ENCODE peak calls at places on chromosome 12, in eight cellular contexts. N, A, I, T, R, Y, G and C are unnamed samples. For H3K9me3, the result is how much of the 10 kb centered on the place peaks cover.

GRCh38 chr12:121580959-121581680 is at the start of gene KDM2B:
- DNase-seq in G (peak), Y (peak), A (no peak), N (no peak), T (no peak), R (no peak), I (no peak), C (no peak)

GRCh38 chr12:31578632-31579031 is 12.3 kb downstream of the DENND5B start:
- DNase-seq in N (no peak), A (no peak), I (no peak), Y (no peak), T (no peak), R (no peak), G (no peak), C (no peak)

GRCh38 chr12:12660201-12660600 is 35.8 kb downstream of the GPR19 start:
- DNase-seq in Y (no peak), G (no peak), R (no peak), T (no peak), A (no peak), I (no peak), N (no peak), C (no peak)

GRCh38 chr12:42213954-42214426 is 24.1 kb downstream of the YAF2 start:
- DNase-seq in T (no peak), N (no peak), Y (no peak), R (no peak), A (no peak), G (peak), I (no peak), C (no peak)

GRCh38 chr12:12705833-12706520 is 10.0 kb upstream of the GPR19 start:
- DNase-seq in N (peak), R (peak), Y (no peak), I (no peak), A (no peak), G (no peak), T (peak), C (no peak)

GRCh38 chr12:108323581-108323980 is 15.5 kb downstream of the CMKLR1 start:
- DNase-seq in Y (no peak), R (no peak), G (no peak), T (no peak), A (no peak), N (no peak), I (no peak), C (no peak)

GRCh38 chr12:50788562-50788961 is 24.7 kb downstream of the ATF1 start:
- DNase-seq in N (no peak), A (no peak), I (no peak), R (no peak), T (no peak), Y (no peak), G (no peak), C (no peak)

GRCh38 chr12:56645201-56645716 is 525 bp downstream of the ATP5F1B start:
- DNase-seq in A (no peak), R (no peak), N (peak), G (no peak), T (no peak), Y (peak), I (no peak), C (peak)

GRCh38 chr12:122909442-122910288 is 13.7 kb upstream of the VPS37B start:
- DNase-seq in N (no peak), A (no peak), R (no peak), T (no peak), I (no peak), Y (peak), G (no peak), C (no peak)

DNA sequence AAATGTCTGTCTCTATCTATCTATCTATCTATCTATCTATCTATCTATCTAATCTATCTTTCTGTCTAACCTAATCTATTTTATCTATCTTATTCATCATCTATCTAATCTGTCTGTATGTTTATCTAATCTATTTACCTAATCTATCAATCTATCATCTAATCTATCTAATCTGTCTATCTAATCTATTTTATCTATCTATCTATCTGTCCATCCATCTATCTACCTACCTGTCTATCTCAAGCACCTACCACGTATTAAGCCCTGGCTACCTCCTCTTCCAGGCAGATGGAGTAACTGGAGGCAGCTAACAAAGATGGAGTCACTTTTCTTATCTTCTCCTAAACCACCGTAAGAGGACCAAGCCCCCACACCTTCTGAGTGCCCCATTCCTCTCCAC is 5.8 kb downstream of the CD4 start:
- DNase-seq in I (no peak), N (no peak), T (no peak), Y (no peak), A (no peak), G (no peak), R (no peak), C (no peak)
- H3K9me3 ChIP-seq in I (under half), N (under half), T (under half), Y (under half), A (under half), G (under half), R (under half), C (under half)

DNA sequence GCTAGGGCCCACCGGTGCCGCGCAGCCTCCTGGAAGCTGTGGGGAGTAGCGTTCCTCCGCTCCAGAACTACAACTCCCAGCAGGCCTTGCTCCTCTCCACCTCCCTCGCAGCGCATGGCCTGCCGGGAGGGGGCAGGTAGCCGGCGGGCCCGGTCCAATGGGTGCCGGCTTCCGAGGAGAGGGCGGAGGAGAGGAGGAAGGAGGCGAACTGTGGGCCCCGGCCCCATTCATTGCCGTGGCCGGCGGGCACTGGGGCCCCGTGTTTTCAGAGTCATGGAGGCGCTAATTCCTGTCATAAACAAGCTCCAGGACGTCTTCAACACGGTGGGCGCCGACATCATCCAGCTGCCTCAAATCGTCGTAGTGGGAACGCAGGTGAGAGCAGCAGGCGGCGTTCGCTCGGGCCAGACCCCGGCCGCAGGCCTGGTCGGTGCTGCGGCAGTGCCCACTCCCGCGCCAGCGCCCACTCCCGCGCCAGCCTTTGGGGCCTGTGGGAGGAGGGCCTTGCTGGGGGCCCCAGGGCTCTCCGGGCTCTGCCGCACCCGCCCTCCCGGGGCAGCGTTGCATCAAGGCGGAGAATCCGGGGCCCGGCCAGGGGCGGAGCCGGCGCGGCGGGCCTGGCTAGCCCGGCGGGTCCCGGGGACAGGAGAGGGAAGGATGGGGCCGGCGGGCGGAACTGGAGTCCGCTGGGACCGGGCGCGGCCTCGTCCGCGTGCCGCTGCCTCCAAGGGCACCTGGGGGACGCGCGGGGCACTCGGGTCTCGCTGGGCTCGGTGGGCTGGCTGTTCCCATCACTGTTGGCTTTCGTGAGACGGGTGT is at the start of gene DNM1L:
- DNase-seq in I (peak), T (peak), G (peak), A (peak), N (peak), R (peak), Y (peak), C (peak)
- TF ChIP-seq CTCF in I (peak), T (no peak), G (no peak), A (no peak), N (peak), R (no peak), Y (peak), C (peak)

GRCh38 chr12:34301251-34302130 is 279.2 kb downstream of the ALG10 start:
- DNase-seq in N (peak), T (no peak), G (no peak), A (no peak), Y (no peak), R (peak), I (no peak), C (no peak)
- H3K9me3 ChIP-seq in N (under half), T (under half), G (under half), A (under half), Y (half or more), R (under half), I (under half), C (under half)

DNA sequence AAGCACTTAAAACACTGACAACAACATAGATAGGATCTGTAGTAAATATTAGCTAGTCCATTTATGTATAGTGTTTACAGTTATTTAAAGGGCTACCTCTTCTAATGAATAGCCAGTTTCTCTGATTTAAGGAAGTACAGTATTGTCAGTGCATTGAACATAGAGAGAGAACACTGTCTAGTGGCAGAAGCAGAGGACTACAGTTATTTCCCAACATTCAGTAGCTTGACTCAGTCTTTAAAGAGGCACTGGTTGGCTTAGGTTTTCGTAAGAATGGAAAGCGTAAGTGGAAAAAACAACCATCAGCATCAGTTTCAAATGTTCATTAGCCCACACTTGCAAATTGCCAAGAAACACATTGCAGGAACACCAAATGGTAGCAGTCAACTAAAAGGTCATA is 125.0 kb upstream of the HMGA2 start:
- DNase-seq in A (no peak), G (no peak), R (no peak), I (no peak), Y (no peak), T (no peak), N (no peak), C (no peak)
- TF ChIP-seq CTCF in A (no peak), G (peak), R (no peak), I (peak), Y (no peak), T (no peak), N (no peak), C (no peak)

DNA sequence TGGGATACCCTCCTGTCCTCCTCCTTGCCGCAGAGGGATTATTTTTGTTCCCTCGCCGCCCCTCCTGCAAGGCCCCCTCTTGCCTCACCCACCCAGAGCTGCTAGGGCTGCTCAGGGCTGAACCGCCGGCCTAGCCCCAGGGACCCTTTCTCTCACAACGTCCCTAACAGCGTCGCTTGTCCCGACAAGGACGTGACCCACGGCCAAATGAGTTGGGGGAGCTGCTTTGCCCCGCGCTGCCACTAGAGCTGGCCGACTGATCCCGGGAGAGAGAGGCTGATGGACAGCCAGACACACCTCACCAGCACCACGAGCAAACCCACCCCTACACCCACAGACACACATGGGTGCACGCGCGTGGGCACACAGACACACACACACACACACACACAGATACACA is 154.6 kb upstream of the ALG10B start:
- DNase-seq in N (no peak), R (no peak), I (no peak), T (no peak), Y (no peak), G (no peak), A (no peak), C (no peak)
- H3K9me3 ChIP-seq in N (under half), R (under half), I (under half), T (under half), Y (under half), G (under half), A (under half), C (under half)

GRCh38 chr12:62210422-62210821 is 49.8 kb upstream of the USP15 start:
- DNase-seq in Y (peak), R (no peak), N (peak), T (no peak), I (no peak), A (peak), G (peak), C (no peak)
- TF ChIP-seq CTCF in Y (peak), R (peak), N (peak), T (peak), I (peak), A (peak), G (peak), C (peak)

DNA sequence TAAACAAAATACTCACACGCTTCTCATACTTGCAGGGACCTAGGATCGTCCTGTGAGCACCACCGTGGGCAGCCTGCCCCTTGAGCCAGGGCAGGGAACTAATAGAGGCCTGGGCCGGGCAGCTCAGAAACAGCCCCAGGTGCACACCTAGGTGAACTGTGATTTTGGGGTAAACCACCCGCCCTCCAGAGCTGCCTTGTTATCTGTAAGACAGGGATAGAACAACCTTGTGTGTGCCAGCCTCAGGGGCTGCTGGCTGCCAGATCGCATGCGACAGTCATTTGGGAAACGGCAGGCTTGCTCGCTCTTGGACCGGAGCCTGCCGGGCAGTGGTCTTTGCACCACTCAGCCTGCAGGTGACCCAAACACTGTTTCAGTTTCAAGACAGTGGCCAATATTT is 86.8 kb downstream of the ADGRD1 start:
- DNase-seq in Y (no peak), R (peak), T (no peak), N (peak), G (no peak), I (no peak), A (no peak), C (peak)
- H3K9me3 ChIP-seq in Y (under half), R (under half), T (under half), N (under half), G (under half), I (under half), A (under half), C (under half)

DNA sequence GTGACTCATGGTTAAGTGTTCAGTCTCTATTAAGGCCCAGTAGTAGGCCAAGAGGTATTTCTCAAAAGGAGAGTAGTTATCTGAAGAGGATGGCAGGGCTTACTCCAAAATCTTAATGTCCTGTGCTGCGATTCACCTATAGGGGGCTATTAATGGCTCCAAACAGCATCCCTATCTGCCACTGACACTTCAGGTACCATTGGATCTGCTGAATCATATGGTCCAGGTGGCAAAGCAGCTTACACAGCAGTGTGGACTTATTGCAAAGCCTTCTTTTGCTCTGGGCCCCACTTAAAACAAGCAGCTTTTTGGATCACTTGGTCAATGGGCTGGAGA is 60.8 kb upstream of the ATP2B1 start:
- DNase-seq in G (no peak), T (no peak), I (no peak), R (no peak), A (no peak), Y (no peak), N (no peak), C (no peak)
- TF ChIP-seq CTCF in G (no peak), T (no peak), I (no peak), R (no peak), A (no peak), Y (peak), N (no peak), C (no peak)

DNA sequence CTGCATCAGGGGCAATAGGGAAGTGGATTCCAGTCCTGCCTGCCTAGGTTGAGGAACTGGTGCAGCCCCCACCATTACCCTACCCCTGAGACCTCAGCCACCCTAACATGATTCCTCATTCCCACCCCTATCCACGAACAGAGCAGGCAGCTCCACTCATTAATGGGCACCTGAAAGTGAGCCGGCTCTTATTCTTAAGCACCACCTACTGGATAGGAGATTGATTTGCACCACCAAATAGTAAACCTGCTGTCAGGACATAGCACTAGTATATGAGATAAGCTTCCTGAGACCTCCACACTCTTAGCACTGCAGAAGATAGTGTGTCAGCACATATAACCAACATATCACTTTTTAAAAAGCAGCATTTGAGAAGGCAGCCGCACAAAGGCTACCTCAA is 573.2 kb downstream of the SOX5 start:
- DNase-seq in A (no peak), G (no peak), Y (peak), N (no peak), T (no peak), I (no peak), R (no peak), C (no peak)
- H3K9me3 ChIP-seq in A (under half), G (under half), Y (under half), N (under half), T (under half), I (under half), R (under half), C (under half)